ENCODE peak calls at places on chromosomes 4 and X, in eight cellular contexts. D is neural progenitor cell, U is lung microvascular endothelial cell, T is RPMI7951, O is Peyer's patch, Z is lower lobe of right lung, Q is retina, F is upper lobe of right lung. R is an unnamed sample.

GRCh38 chrX:87525771-87526229 is 8.2 kb downstream of the KLHL4 start:
- DNase-seq in T (peak), D (no peak), Q (no peak), Z (no peak), U (peak), O (no peak), F (no peak), R (peak)

GRCh38 chrX:122856205-122856604 is 327.9 kb upstream of the GRIA3 start:
- DNase-seq in Q (no peak), Z (no peak), F (no peak), U (no peak), D (no peak), O (no peak), T (no peak), R (no peak)

GRCh38 chrX:80014141-80014940 is at the start of gene TBX22:
- DNase-seq in T (no peak), F (no peak), U (no peak), Z (no peak), Q (no peak), D (no peak), O (no peak), R (no peak)

GRCh38 chr4:176376032-176376614 is 56.4 kb downstream of the SPCS3 start:
- DNase-seq in T (peak), F (no peak), Z (no peak), D (peak), O (no peak), U (peak), Q (no peak), R (peak)

GRCh38 chr4:189802884-189803283 is 137.8 kb upstream of the FRG1 start:
- DNase-seq in O (no peak), Q (no peak), U (no peak), D (peak), Z (no peak), F (no peak), T (no peak), R (no peak)

GRCh38 chr4:89894654-89895652 is at the start of gene MMRN1:
- DNase-seq in T (no peak), D (no peak), U (peak), F (no peak), O (no peak), Q (no peak), Z (no peak), R (no peak)

GRCh38 chr4:165368114-165368513 is 10.7 kb upstream of the CPE start:
- DNase-seq in D (no peak), U (no peak), Q (no peak), Z (no peak), O (no peak), T (no peak), F (no peak), R (no peak)

GRCh38 chrX:15755091-15755490 is 17.0 kb downstream of the CA5B start:
- DNase-seq in Z (no peak), O (no peak), F (no peak), D (no peak), Q (no peak), U (no peak), T (no peak), R (no peak)

GRCh38 chr4:153222162-153222789 is 18.0 kb downstream of the TRIM2 start:
- DNase-seq in U (peak), D (peak), F (no peak), T (peak), O (peak), Z (no peak), Q (no peak), R (peak)

GRCh38 chr4:168840988-168841681 is 168.9 kb downstream of the CBR4 start:
- DNase-seq in Q (no peak), O (no peak), F (no peak), D (no peak), U (no peak), T (no peak), Z (no peak), R (no peak)

GRCh38 chr4:109079731-109080130 is 222.7 kb downstream of the COL25A1 start:
- DNase-seq in D (no peak), U (no peak), F (no peak), O (no peak), Z (no peak), Q (no peak), T (no peak), R (peak)

GRCh38 chrX:77444075-77444474 is 3.1 kb upstream of the FGF16 start:
- DNase-seq in D (no peak), Q (no peak), T (no peak), O (no peak), U (peak), Z (no peak), F (no peak), R (no peak)

GRCh38 chr4:185472063-185472542 is 570 bp upstream of the CCDC110 start:
- DNase-seq in O (no peak), T (no peak), D (no peak), Q (no peak), F (no peak), U (no peak), Z (no peak), R (peak)

GRCh38 chr4:131644619-131645018 is 1504.5 kb upstream of the PCDH10 start:
- DNase-seq in F (no peak), U (no peak), Z (no peak), T (no peak), Q (no peak), O (no peak), D (peak), R (peak)

GRCh38 chr4:40333921-40334352 is 1.2 kb upstream of the CHRNA9 start:
- DNase-seq in F (no peak), O (no peak), Q (no peak), D (no peak), U (peak), Z (no peak), T (peak), R (peak)

GRCh38 chrX:150365051-150365952 is 2.2 kb downstream of the MAMLD1 start:
- DNase-seq in D (peak), F (peak), O (peak), Q (peak), U (peak), Z (peak), T (peak), R (peak)

GRCh38 chrX:107710617-107711391 is 64.8 kb downstream of the TSC22D3 start:
- DNase-seq in Q (no peak), T (peak), D (peak), F (no peak), Z (no peak), O (peak), U (peak), R (peak)

GRCh38 chr4:149914101-149914500 is 98.5 kb upstream of the IQCM start:
- DNase-seq in U (no peak), D (no peak), T (no peak), Q (no peak), F (no peak), Z (no peak), O (no peak), R (no peak)

GRCh38 chrX:87425618-87426017 is 92.0 kb upstream of the KLHL4 start:
- DNase-seq in O (no peak), Q (no peak), F (no peak), D (no peak), T (no peak), U (no peak), Z (no peak), R (no peak)

GRCh38 chrX:15292861-15293260 is 22.6 kb downstream of the ASB11 start:
- DNase-seq in O (no peak), D (no peak), Z (no peak), Q (no peak), U (no peak), T (peak), F (no peak), R (no peak)

GRCh38 chr4:138688531-138689181 is 326.9 kb upstream of the NOCT start:
- DNase-seq in O (no peak), T (no peak), F (no peak), U (no peak), Q (no peak), Z (no peak), D (no peak), R (no peak)

GRCh38 chrX:149145845-149146285 is 359.2 kb downstream of the IDS start:
- DNase-seq in U (no peak), O (no peak), Q (no peak), T (peak), F (no peak), D (no peak), Z (no peak), R (peak)

GRCh38 chrX:21943460-21944135 is 3.1 kb downstream of the SMS start:
- DNase-seq in D (no peak), T (peak), Q (no peak), O (no peak), Z (no peak), U (peak), F (no peak), R (peak)

GRCh38 chr4:107757860-107758476 is 37.9 kb upstream of the PAPSS1 start:
- DNase-seq in F (no peak), D (peak), O (no peak), Z (no peak), Q (no peak), U (peak), T (peak), R (peak)

GRCh38 chr4:54872246-54872645 is 214.5 kb downstream of the KIT start:
- DNase-seq in Q (no peak), O (no peak), T (peak), F (no peak), U (no peak), Z (no peak), D (no peak), R (peak)

GRCh38 chr4:866068-866760 is 40.3 kb upstream of the CPLX1 start:
- DNase-seq in D (no peak), U (no peak), T (no peak), Q (no peak), O (no peak), Z (no peak), F (no peak), R (no peak)

GRCh38 chrX:13007519-13008188 is 32.7 kb downstream of the TMSB4X start:
- DNase-seq in O (no peak), Z (no peak), T (peak), F (no peak), U (no peak), Q (no peak), D (no peak), R (no peak)

GRCh38 chr4:113699772-113700171 is 61.8 kb downstream of the CAMK2D start:
- DNase-seq in T (no peak), Z (no peak), O (no peak), Q (no peak), U (no peak), D (no peak), F (no peak), R (peak)

GRCh38 chr4:184328022-184328736 is 110.5 kb upstream of the ENPP6 start:
- DNase-seq in O (peak), D (no peak), F (no peak), U (peak), Q (no peak), T (no peak), Z (no peak), R (no peak)

GRCh38 chrX:30643313-30643821 is 9.9 kb upstream of the GK start:
- DNase-seq in T (no peak), U (no peak), F (no peak), D (no peak), O (no peak), Z (no peak), Q (no peak), R (peak)

R was measured in mesenchymal stem cell.